ENCODE peak calls at places on chromosomes 16 and 17, in ten cellular contexts. P is suprapubic skin, E is HCT116, X is stomach, U is GM12891, W is endothelial cell of umbilical vein, H is transverse colon, N is breast epithelium, Y is H1, L is esophagus muscularis mucosa. S is an unnamed sample.

GRCh38 chr16:29745853-29746345 is at the start of gene C16orf54:
- DNase-seq in P (peak; percentile 82), E (no peak), X (peak; percentile 73), U (peak; percentile 60), W (no peak), H (peak; percentile 87), N (no peak), Y (peak; percentile 65), L (peak; percentile 93), S (no peak)

GRCh38 chr17:13306310-13306962 is 288.6 kb upstream of the ELAC2 start:
- DNase-seq in P (no peak), E (peak; percentile 81), X (no peak), U (no peak), W (no peak), H (no peak), N (no peak), Y (peak; percentile 49), L (no peak), S (no peak)

GRCh38 chr17:13420294-13421277 is 181.1 kb downstream of the HS3ST3A1 start:
- DNase-seq in P (no peak), E (no peak), X (no peak), U (no peak), W (no peak), H (peak; percentile 12), N (no peak), Y (no peak), L (no peak), S (no peak)

GRCh38 chr17:50299776-50300175 is 25.5 kb downstream of the TMEM92 start:
- DNase-seq in P (no peak), E (no peak), X (no peak), U (no peak), W (no peak), H (no peak), N (no peak), Y (no peak), L (no peak), S (no peak)

GRCh38 chr17:49964539-49965521 is 4.2 kb upstream of the DLX4 start:
- DNase-seq in P (no peak), E (no peak), X (no peak), U (no peak), W (no peak), H (no peak), N (no peak), Y (peak; percentile 76), L (no peak), S (no peak)

GRCh38 chr17:79046501-79047280 is 22.7 kb downstream of the C1QTNF1 start:
- DNase-seq in P (no peak), E (no peak), X (no peak), U (no peak), W (no peak), H (no peak), N (no peak), Y (no peak), L (no peak), S (no peak)

GRCh38 chr16:10949424-10949970 is 5.1 kb downstream of the CLEC16A start:
- DNase-seq in P (no peak), E (no peak), X (no peak), U (no peak), W (no peak), H (peak; percentile 28), N (no peak), Y (peak; percentile 63), L (no peak), S (no peak)

GRCh38 chr17:77424585-77425344 is 284.0 kb downstream of the SEC14L1 start:
- DNase-seq in P (peak; percentile 93), E (no peak), X (peak; percentile 72), U (no peak), W (peak; percentile 72), H (peak; percentile 86), N (no peak), Y (no peak), L (peak; percentile 97), S (no peak)

GRCh38 chr16:75534560-75535205 is 1.2 kb downstream of the CHST5 start:
- DNase-seq in P (no peak), E (no peak), X (no peak), U (no peak), W (no peak), H (no peak), N (no peak), Y (no peak), L (no peak), S (no peak)

GRCh38 chr17:82865996-82866395 is 26.2 kb upstream of the ZNF750 start:
- DNase-seq in P (no peak), E (no peak), X (no peak), U (no peak), W (no peak), H (no peak), N (no peak), Y (no peak), L (no peak), S (no peak)

GRCh38 chr17:27760069-27760885 is 40.1 kb downstream of the NOS2 start:
- DNase-seq in P (no peak), E (peak; percentile 24), X (peak; percentile 79), U (peak; percentile 62), W (peak; percentile 38), H (peak; percentile 69), N (peak; percentile 76), Y (peak; percentile 96), L (no peak), S (peak; percentile 39)

GRCh38 chr17:73511716-73512115 is 132.5 kb downstream of the SDK2 start:
- DNase-seq in P (no peak), E (no peak), X (no peak), U (no peak), W (no peak), H (no peak), N (no peak), Y (no peak), L (no peak), S (no peak)

GRCh38 chr16:11093578-11094074 is 149.3 kb downstream of the CLEC16A start:
- DNase-seq in P (peak; percentile 53), E (no peak), X (no peak), U (no peak), W (no peak), H (peak; percentile 36), N (no peak), Y (no peak), L (no peak), S (no peak)

GRCh38 chr16:49890876-49891275 is 35.0 kb upstream of the ZNF423 start:
- DNase-seq in P (no peak), E (no peak), X (no peak), U (no peak), W (peak; percentile 20), H (peak; percentile 72), N (no peak), Y (peak; percentile 84), L (no peak), S (no peak)

GRCh38 chr16:59296888-59297287 is 562.8 kb upstream of the GOT2 start:
- DNase-seq in P (no peak), E (no peak), X (no peak), U (no peak), W (no peak), H (no peak), N (no peak), Y (no peak), L (no peak), S (no peak)

GRCh38 chr16:30951785-30952184 is 2.9 kb downstream of the ORAI3 start:
- DNase-seq in P (peak; percentile 81), E (no peak), X (peak; percentile 81), U (no peak), W (peak; percentile 67), H (peak; percentile 54), N (no peak), Y (no peak), L (no peak), S (peak; percentile 92)

GRCh38 chr16:89973235-89973634 is 24.7 kb downstream of the DEF8 start:
- DNase-seq in P (no peak), E (no peak), X (no peak), U (no peak), W (no peak), H (no peak), N (no peak), Y (no peak), L (no peak), S (no peak)

GRCh38 chr17:44892250-44892649 is 7.0 kb downstream of the EFTUD2 start:
- DNase-seq in P (no peak), E (no peak), X (no peak), U (no peak), W (no peak), H (no peak), N (no peak), Y (no peak), L (no peak), S (no peak)

GRCh38 chr16:56921571-56921970 is 10.4 kb upstream of the HERPUD1 start:
- DNase-seq in P (no peak), E (no peak), X (no peak), U (no peak), W (no peak), H (no peak), N (no peak), Y (no peak), L (no peak), S (no peak)
- TF ChIP-seq POLR2A in P (no peak), E (no peak), X (no peak), U (no peak), W (no peak), H (no peak), N (no peak), Y (no peak), L (no peak), S (no peak)

DNA sequence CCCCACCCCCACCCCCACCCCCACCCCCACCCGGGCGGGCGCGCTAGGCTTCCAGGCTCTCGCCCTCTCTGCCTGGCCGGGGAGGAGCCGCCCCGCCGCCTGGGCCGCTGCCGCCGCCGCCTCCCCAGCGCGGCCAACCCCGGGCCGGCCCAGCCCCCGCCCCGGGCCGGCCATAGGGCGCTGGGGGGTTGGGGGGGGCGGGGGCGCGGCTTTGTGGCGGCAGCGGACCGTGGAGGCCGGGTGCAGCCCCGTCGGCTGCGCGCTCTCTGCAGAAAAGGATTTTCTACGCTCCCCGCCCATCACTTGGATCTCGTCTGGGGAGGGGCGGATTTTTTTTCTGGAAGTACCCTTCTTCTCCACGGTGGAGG is 230.9 kb downstream of the MRTFB start:
- DNase-seq in P (no peak), E (no peak), X (peak; percentile 62), U (peak; percentile 82), W (peak; percentile 26), H (peak; percentile 59), N (no peak), Y (no peak), L (no peak), S (no peak)
- TF ChIP-seq POLR2AphosphoS5 in P (no peak), E (no peak), X (no peak), U (no peak), W (peak; percentile 19), H (no peak), N (no peak), Y (no peak), L (peak; percentile 63), S (no peak)

GRCh38 chr17:48110722-48111121 is 3.2 kb downstream of the SNX11 start:
- DNase-seq in P (no peak), E (no peak), X (no peak), U (no peak), W (no peak), H (no peak), N (no peak), Y (no peak), L (no peak), S (no peak)
- TF ChIP-seq POLR2A in P (no peak), E (no peak), X (no peak), U (no peak), W (no peak), H (no peak), N (no peak), Y (no peak), L (no peak), S (no peak)

DNA sequence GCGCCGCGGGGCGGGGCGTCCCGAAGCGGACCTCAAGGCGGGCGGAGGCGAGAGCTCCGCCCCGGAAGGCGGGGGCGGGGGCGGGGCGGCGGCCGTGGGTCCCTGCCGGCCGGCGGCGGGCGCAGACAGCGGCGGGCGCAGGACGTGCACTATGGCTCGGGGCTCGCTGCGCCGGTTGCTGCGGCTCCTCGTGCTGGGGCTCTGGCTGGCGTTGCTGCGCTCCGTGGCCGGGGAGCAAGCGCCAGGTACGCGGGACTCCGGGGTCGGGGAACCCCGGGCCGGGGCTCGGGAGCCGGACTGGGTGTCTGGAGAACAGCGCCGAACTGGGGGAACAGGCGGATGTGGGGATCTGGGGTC is at the start of gene TNFRSF12A:
- DNase-seq in P (no peak), E (peak; percentile 49), X (peak; percentile 81), U (peak; percentile 89), W (peak; percentile 77), H (peak; percentile 83), N (peak; percentile 78), Y (peak; percentile 85), L (peak; percentile 93), S (peak; percentile 63)
- TF ChIP-seq POLR2AphosphoS5 in P (no peak), E (peak; percentile 91), X (peak; percentile 33), U (no peak), W (peak; percentile 97), H (peak; percentile 95), N (no peak), Y (no peak), L (peak; percentile 77), S (no peak)

S was measured in prostate gland.